ENCODE peak calls at places on chromosomes 3 and 15, in four cellular contexts. M is tibial nerve, A is IMR-90, C is spleen. D is an unnamed sample.
A peak's percentile ranks its signal among the peaks of the same experiment; 100 is the strongest.

GRCh38 chr15:45644437-45644836 is 9.6 kb downstream of the SQOR start:
- DNase-seq in M (no peak), A (no peak), C (no peak), D (peak; percentile 47)

GRCh38 chr15:82021992-82022391 is 23.8 kb downstream of the MEX3B start:
- DNase-seq in M (peak; percentile 14), A (peak; percentile 60), C (no peak), D (peak; percentile 80)

GRCh38 chr3:126818696-126819095 is 114.7 kb downstream of the CHCHD6 start:
- DNase-seq in M (no peak), A (no peak), C (no peak), D (no peak)

GRCh38 chr3:141266186-141266585 is 34.6 kb downstream of the PXYLP1 start:
- DNase-seq in M (no peak), A (no peak), C (no peak), D (no peak)

GRCh38 chr3:113873814-113874526 is 35.4 kb downstream of the GRAMD1C start:
- DNase-seq in M (no peak), A (no peak), C (no peak), D (no peak)

GRCh38 chr15:44719293-44719999 is 8.1 kb downstream of the B2M start:
- DNase-seq in M (no peak), A (peak; percentile 69), C (no peak), D (no peak)

GRCh38 chr3:38139652-38140051 is 1.2 kb downstream of the MYD88 start:
- DNase-seq in M (no peak), A (no peak), C (no peak), D (no peak)

GRCh38 chr15:80849308-80849707 is 70.1 kb downstream of the CEMIP start:
- DNase-seq in M (peak; percentile 10), A (peak; percentile 93), C (no peak), D (peak; percentile 90)

GRCh38 chr15:67184208-67184925 is 70.1 kb downstream of the AAGAB start:
- DNase-seq in M (no peak), A (no peak), C (peak; percentile 64), D (no peak)

GRCh38 chr15:82571722-82572222 is 31.5 kb upstream of the RPS17 start:
- DNase-seq in M (peak; percentile 52), A (peak; percentile 83), C (no peak), D (no peak)

GRCh38 chr3:125119752-125120369 is 64.1 kb upstream of the HEG1 start:
- DNase-seq in M (no peak), A (no peak), C (peak; percentile 80), D (no peak)

GRCh38 chr15:73941044-73941443 is 14.8 kb downstream of the LOXL1 start:
- DNase-seq in M (no peak), A (peak; percentile 97), C (peak; percentile 54), D (peak; percentile 41)

GRCh38 chr3:52392216-52392930 is 52.5 kb downstream of the SEMA3G start:
- DNase-seq in M (no peak), A (no peak), C (peak; percentile 50), D (no peak)

GRCh38 chr15:42921049-42921731 is 612 bp upstream of the TTBK2 start:
- DNase-seq in M (peak; percentile 26), A (peak; percentile 8), C (peak; percentile 83), D (peak; percentile 21)

GRCh38 chr3:150421799-150422548 is 13.9 kb downstream of the TSC22D2 start:
- DNase-seq in M (no peak), A (peak; percentile 53), C (no peak), D (peak; percentile 49)

GRCh38 chr3:156727519-156728205 is 53.3 kb downstream of the TIPARP start:
- DNase-seq in M (no peak), A (no peak), C (no peak), D (peak; percentile 57)

GRCh38 chr15:88449581-88449980 is 17.6 kb downstream of the MRPL46 start:
- DNase-seq in M (no peak), A (no peak), C (no peak), D (no peak)

GRCh38 chr3:141506071-141506470 is 19.2 kb downstream of the RASA2 start:
- DNase-seq in M (no peak), A (no peak), C (no peak), D (no peak)

GRCh38 chr15:38885001-38885400 is 320.4 kb upstream of the RASGRP1 start:
- DNase-seq in M (no peak), A (peak; percentile 48), C (no peak), D (no peak)

GRCh38 chr3:55716044-55716443 is 228.9 kb upstream of the WNT5A start:
- DNase-seq in M (no peak), A (no peak), C (no peak), D (no peak)

GRCh38 chr3:44992555-44993470 is 16.8 kb downstream of the EXOSC7 start:
- DNase-seq in M (no peak), A (no peak), C (no peak), D (peak; percentile 98)

GRCh38 chr15:92853222-92853621 is 46.9 kb upstream of the CHD2 start:
- DNase-seq in M (no peak), A (no peak), C (no peak), D (no peak)

GRCh38 chr15:75573643-75574384 is 5.3 kb downstream of the PTPN9 start:
- DNase-seq in M (no peak), A (no peak), C (no peak), D (no peak)

GRCh38 chr3:42175841-42176240 is 84.7 kb downstream of the TRAK1 start:
- DNase-seq in M (no peak), A (no peak), C (no peak), D (no peak)

GRCh38 chr15:43238691-43239131 is 17.9 kb upstream of the EPB42 start:
- DNase-seq in M (no peak), A (no peak), C (no peak), D (peak; percentile 67)

GRCh38 chr15:41024141-41024540 is 70.9 kb downstream of the CHAC1 start:
- DNase-seq in M (no peak), A (peak; percentile 92), C (no peak), D (no peak)

GRCh38 chr15:41024880-41025279 is 71.6 kb downstream of the CHAC1 start:
- DNase-seq in M (no peak), A (no peak), C (no peak), D (no peak)

GRCh38 chr15:41022487-41023090 is 69.3 kb downstream of the CHAC1 start:
- DNase-seq in M (peak; percentile 26), A (peak; percentile 75), C (no peak), D (peak; percentile 30)

GRCh38 chr15:41020829-41021228 is 67.6 kb downstream of the CHAC1 start:
- DNase-seq in M (no peak), A (no peak), C (no peak), D (no peak)

DNA sequence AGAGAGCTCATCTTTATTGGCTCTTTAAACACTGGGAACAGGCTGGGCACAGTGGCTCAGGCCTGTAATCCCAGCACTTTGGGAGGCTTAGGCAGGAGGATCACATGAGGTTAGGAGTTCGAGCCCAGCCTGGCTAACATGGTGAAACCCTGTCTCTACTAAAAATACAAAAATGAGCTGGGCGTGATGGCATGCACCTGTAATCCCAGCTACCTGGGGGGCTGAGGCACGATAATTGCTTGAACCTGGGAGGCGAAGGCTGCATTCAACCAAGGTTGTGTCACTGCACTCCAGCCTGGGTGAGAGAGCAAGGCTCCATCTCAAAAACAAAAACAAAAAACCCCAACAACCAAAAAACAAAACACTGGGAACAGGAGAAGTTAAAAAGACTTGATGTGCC is 72.1 kb downstream of the CHAC1 start:
- DNase-seq in M (no peak), A (no peak), C (no peak), D (no peak)
- H3K36me3 ChIP-seq in M (peaks cover 4% of the 10 kb centered on the region), A (peaks cover 7% of the 10 kb centered on the region), C (peaks cover 9% of the 10 kb centered on the region), D (peaks cover 9% of the 10 kb centered on the region)

DNA sequence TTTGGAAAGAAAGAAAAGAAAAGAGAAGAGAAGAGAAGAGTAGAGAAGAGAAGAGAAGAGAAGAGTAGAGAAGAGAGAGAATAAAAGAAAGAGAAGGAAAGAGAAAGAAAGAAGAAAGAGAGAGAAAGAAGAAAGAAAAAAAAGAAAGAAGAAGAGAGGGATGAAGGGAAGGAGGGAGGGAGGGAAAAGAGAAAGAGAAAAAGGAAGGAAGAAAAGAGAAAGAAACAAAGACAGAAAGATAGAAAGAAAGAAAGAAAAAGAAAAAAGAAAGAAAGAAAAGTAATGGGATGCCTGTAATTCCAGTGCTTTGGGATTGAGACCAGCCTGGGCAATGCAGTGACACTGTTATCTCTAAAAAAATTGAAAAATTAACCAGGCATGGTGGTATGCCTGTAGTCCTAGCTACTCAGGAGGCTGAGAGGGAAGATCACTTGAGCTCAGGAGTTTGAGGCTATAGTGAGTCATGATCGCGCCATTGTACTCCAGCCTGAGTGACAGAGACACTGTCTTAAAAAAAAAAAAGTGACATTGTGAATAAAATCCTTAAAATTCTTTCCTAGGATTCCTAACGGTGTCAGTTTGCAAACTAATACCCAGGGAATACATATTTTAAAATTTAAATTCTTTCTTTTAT is 1.7 kb downstream of the RASL12 start:
- DNase-seq in M (no peak), A (peak; percentile 36), C (no peak), D (no peak)
- TF ChIP-seq CTCF in M (no peak), A (no peak), C (no peak), D (no peak)

GRCh38 chr3:186984064-186984463 is 53.7 kb downstream of the ST6GAL1 start:
- DNase-seq in M (no peak), A (no peak), C (no peak), D (no peak)

GRCh38 chr3:186985713-186986364 is 55.5 kb downstream of the ST6GAL1 start:
- DNase-seq in M (no peak), A (no peak), C (no peak), D (peak; percentile 86)

GRCh38 chr3:186986406-186986805 is 56.1 kb downstream of the ST6GAL1 start:
- DNase-seq in M (no peak), A (no peak), C (no peak), D (no peak)

GRCh38 chr3:186980989-186981388 is 50.7 kb downstream of the ST6GAL1 start:
- DNase-seq in M (no peak), A (no peak), C (no peak), D (no peak)

DNA sequence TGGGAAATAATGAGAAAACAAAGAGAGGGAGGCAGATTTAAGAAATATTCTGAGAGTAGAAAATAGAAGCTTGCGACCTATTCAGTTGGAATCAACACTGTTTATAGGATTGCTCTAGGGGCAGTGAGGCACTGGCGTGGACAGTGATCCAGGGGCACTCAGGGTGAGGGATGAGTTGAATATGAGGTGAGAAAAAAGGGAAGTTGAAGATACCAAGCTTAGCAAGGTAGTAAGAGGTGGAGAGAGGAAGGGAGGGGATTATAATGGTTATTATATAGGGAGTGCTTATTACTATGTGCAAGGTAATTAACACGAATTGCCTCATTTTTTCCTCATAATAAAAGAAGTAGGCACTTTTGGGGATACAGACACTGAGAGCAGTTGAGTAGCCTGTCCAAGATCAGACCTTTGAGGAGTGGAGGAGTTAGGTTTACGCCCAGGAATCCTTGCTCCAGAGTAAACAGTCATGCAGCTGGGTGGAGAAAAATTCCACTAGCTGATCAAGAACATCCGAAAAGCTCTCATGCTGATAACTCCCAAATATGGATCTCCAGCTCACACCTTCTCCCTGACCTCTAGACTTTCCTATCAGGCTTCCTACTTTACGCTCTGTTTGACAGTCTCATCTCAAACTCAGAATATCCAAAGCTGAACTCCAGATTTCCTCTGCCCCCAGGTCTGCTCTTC is 53.2 kb downstream of the ST6GAL1 start:
- DNase-seq in M (no peak), A (peak; percentile 18), C (no peak), D (no peak)
- H3K36me3 ChIP-seq in M (no peaks in the 10 kb centered on the region), A (no peaks in the 10 kb centered on the region), C (peaks cover 19% of the 10 kb centered on the region), D (no peaks in the 10 kb centered on the region)

DNA sequence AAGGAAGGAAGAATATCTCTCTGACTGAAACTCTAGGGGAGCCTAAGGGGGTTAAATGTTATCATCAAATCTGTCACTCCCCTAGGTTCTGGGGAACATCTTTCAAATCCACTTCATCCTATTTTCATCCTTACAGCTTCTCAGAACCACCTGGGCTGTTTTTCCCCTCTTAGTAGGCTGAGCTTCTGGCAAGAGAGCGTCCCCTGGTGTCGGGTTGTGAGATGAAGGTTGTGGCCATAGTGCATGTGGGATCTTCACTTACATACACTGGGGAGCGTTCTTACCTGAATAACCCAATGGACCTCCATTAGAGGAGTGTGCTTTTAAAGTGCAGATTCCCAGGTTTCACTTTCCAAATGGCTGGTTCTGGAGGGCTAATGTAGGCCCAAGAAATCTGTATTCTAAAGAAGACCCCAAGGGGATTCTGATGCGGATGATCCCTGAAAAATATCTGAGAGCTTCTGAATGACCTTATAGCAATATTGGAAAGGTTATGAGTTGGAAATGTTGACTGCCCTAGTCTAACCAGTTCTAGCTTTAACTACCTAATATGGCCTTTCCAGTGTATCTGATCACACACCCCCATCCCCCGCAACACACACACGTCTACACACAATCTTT is 663.7 kb downstream of the AGBL1 start:
- DNase-seq in M (peak; percentile 18), A (no peak), C (no peak), D (peak; percentile 60)
- TF ChIP-seq CTCF in M (no peak), A (no peak), C (no peak), D (peak; percentile 97)

D was measured in bronchial epithelial cell.